ENCODE peak calls at places on chromosomes 4 and X, in nine cellular contexts. X is tibial nerve, A is GM12878, Z is left lung, H is body of pancreas, Y is DND-41, I is fibroblast of lung, O is keratinocyte, G is adrenal gland. D is an unnamed sample.
A peak's percentile ranks its signal among the peaks of the same experiment; 100 is the strongest.

GRCh38 chrX:85992811-85993229 is 54.5 kb downstream of the CHM start:
- DNase-seq in X (no peak), A (no peak), Z (no peak), H (no peak), Y (no peak), I (peak; percentile 55), O (no peak), G (no peak), D (no peak)

GRCh38 chr4:26885912-26886274 is 25.3 kb downstream of the STIM2 start:
- DNase-seq in X (no peak), A (peak; percentile 65), Z (no peak), H (no peak), Y (peak; percentile 49), I (no peak), O (no peak), G (peak; percentile 39), D (no peak)

GRCh38 chr4:89067407-89067806 is 10.4 kb upstream of the FAM13A start:
- DNase-seq in X (no peak), A (no peak), Z (no peak), H (no peak), Y (no peak), I (peak; percentile 45), O (no peak), G (no peak), D (no peak)

GRCh38 chrX:132592880-132593279 is 104.0 kb upstream of the MBNL3 start:
- DNase-seq in X (no peak), A (no peak), Z (no peak), H (peak; percentile 26), Y (no peak), I (no peak), O (no peak), G (peak; percentile 39), D (no peak)

GRCh38 chr4:41670530-41670929 is 78.0 kb downstream of the PHOX2B start:
- DNase-seq in X (no peak), A (no peak), Z (no peak), H (peak; percentile 85), Y (no peak), I (no peak), O (no peak), G (no peak), D (no peak)

GRCh38 chr4:52968241-52968640 is 106.1 kb downstream of the RASL11B start:
- DNase-seq in X (no peak), A (no peak), Z (no peak), H (no peak), Y (no peak), I (no peak), O (peak; percentile 9), G (no peak), D (no peak)

GRCh38 chrX:107714196-107714811 is 61.3 kb downstream of the TSC22D3 start:
- DNase-seq in X (no peak), A (no peak), Z (no peak), H (no peak), Y (no peak), I (no peak), O (no peak), G (no peak), D (no peak)

GRCh38 chr4:170106899-170107298 is 17.1 kb upstream of the AADAT start:
- DNase-seq in X (no peak), A (no peak), Z (peak; percentile 69), H (no peak), Y (no peak), I (no peak), O (no peak), G (no peak), D (no peak)

GRCh38 chrX:8846271-8846670 is 45.1 kb upstream of the FAM9A start:
- DNase-seq in X (no peak), A (no peak), Z (no peak), H (no peak), Y (no peak), I (peak; percentile 64), O (no peak), G (no peak), D (no peak)

GRCh38 chr4:152117501-152117900 is 356.7 kb upstream of the GATB start:
- DNase-seq in X (no peak), A (no peak), Z (no peak), H (no peak), Y (no peak), I (no peak), O (no peak), G (no peak), D (no peak)

GRCh38 chr4:75248770-75249467 is 265.3 kb downstream of the RCHY1 start:
- DNase-seq in X (no peak), A (no peak), Z (no peak), H (no peak), Y (no peak), I (no peak), O (no peak), G (no peak), D (no peak)

GRCh38 chr4:124851741-124852140 is 139.2 kb upstream of the ANKRD50 start:
- DNase-seq in X (no peak), A (no peak), Z (no peak), H (no peak), Y (no peak), I (no peak), O (no peak), G (no peak), D (no peak)

GRCh38 chr4:143405197-143405730 is 68.6 kb downstream of the GAB1 start:
- DNase-seq in X (no peak), A (no peak), Z (no peak), H (no peak), Y (no peak), I (no peak), O (no peak), G (no peak), D (no peak)

GRCh38 chrX:15356444-15356843 is 21.1 kb upstream of the PIGA start:
- DNase-seq in X (no peak), A (no peak), Z (no peak), H (no peak), Y (no peak), I (no peak), O (no peak), G (no peak), D (peak; percentile 30)

GRCh38 chr4:25466966-25467697 is 90.1 kb downstream of the ANAPC4 start:
- DNase-seq in X (no peak), A (no peak), Z (no peak), H (no peak), Y (no peak), I (peak; percentile 19), O (no peak), G (no peak), D (no peak)

GRCh38 chr4:147620315-147620714 is 3.1 kb downstream of the TMEM184C start:
- DNase-seq in X (no peak), A (no peak), Z (no peak), H (no peak), Y (no peak), I (no peak), O (no peak), G (no peak), D (no peak)

GRCh38 chrX:13126785-13127184 is 82.4 kb upstream of the FAM9C start:
- DNase-seq in X (no peak), A (no peak), Z (no peak), H (no peak), Y (no peak), I (peak; percentile 60), O (no peak), G (peak; percentile 21), D (no peak)

GRCh38 chr4:136583567-136583966 is 948.7 kb downstream of the PCDH18 start:
- DNase-seq in X (no peak), A (no peak), Z (no peak), H (no peak), Y (no peak), I (no peak), O (no peak), G (no peak), D (no peak)

DNA sequence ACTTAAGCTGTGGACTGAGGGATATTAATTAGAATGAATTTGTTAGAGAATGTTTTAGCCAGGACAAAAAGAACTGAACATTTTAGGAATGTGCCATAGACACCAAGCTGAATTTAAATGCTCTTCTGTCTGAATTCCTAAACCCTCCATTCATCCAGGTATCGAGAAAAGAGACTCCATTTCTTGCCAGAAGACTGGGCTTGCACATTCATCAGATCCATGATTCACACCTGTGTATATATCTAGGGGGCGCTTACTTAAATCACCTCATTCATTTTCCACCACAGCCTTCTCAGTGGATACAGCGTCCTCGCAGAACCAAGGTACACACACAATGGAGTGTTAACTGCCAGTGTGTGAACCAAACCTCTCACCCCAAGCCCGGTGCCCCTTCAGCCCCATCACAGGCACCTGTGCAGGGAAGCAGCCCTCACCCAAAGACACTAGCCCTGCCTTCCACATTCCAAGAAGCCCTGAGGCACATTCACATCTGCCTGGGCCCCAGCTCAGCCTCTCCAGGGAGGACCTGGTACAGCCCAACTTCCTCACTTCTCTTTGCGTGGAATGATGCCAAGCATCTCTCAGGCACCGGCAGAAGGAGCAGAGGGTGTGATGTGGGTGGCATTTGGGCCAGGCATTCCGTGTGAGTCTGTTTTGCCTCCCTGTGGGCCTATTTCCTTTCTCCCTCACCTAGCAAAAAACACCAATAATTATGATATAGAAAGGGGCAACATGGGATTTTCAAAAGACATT is 35.6 kb upstream of the C1QTNF7 start:
- DNase-seq in X (no peak), A (no peak), Z (no peak), H (no peak), Y (no peak), I (peak; percentile 56), O (no peak), G (no peak), D (no peak)
- H3K27ac ChIP-seq in X (no peak overlapping the region), A (no peak overlapping the region), Z (no peak overlapping the region), H (no peak overlapping the region), Y (no peak overlapping the region), I (no peak overlapping the region), O (no peak overlapping the region), G (no peak overlapping the region), D (no peak overlapping the region)

GRCh38 chr4:90498175-90498574 is 371.0 kb downstream of the CCSER1 start:
- DNase-seq in X (no peak), A (no peak), Z (no peak), H (no peak), Y (no peak), I (no peak), O (no peak), G (no peak), D (no peak)

GRCh38 chr4:90503677-90504076 is 376.5 kb downstream of the CCSER1 start:
- DNase-seq in X (no peak), A (no peak), Z (no peak), H (no peak), Y (no peak), I (no peak), O (no peak), G (no peak), D (no peak)
- H3K9me3 ChIP-seq in X (no peaks in the 10 kb centered on the region), A (no peaks in the 10 kb centered on the region), Z (no peaks in the 10 kb centered on the region), H (no peaks in the 10 kb centered on the region), Y (peaks cover 22% of the 10 kb centered on the region), I (no peaks in the 10 kb centered on the region), O (no peaks in the 10 kb centered on the region), G (no peaks in the 10 kb centered on the region), D (peaks cover 12% of the 10 kb centered on the region)

GRCh38 chrX:1480082-1480785 is 27.5 kb upstream of the ASMTL start:
- DNase-seq in X (no peak), A (no peak), Z (no peak), H (no peak), Y (peak; percentile 2), I (no peak), O (no peak), G (peak; percentile 40), D (no peak)
- H3K27ac ChIP-seq in X (no peak overlapping the region), A (peak overlapping the region; percentile 96), Z (no peak overlapping the region), H (no peak overlapping the region), Y (peak overlapping the region; percentile 91), I (no peak overlapping the region), O (no peak overlapping the region), G (no peak overlapping the region), D (no peak overlapping the region)

DNA sequence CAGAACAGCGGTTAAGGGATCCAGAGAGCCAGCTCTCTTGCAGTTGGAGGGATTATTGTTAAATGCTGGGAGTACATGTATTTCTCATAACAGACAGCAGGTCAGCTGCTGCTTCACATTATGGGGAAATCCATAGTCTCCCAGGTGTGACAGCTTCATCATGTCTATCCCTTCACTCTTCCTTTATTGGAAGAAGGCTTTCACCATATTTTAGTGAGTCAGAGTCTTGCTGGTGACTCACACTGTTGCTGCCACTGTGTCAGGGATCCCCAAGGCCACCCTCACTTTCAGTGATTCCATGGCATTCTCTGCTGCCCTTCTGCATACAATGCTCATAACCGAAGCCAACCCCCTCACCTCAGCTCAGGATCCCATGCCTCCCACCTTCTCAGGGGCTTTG is 32.9 kb upstream of the PAGE5 start:
- DNase-seq in X (no peak), A (no peak), Z (no peak), H (no peak), Y (no peak), I (no peak), O (no peak), G (peak; percentile 68), D (no peak)
- H3K9me3 ChIP-seq in X (no peaks in the 10 kb centered on the region), A (no peaks in the 10 kb centered on the region), Z (no peaks in the 10 kb centered on the region), H (no peaks in the 10 kb centered on the region), Y (no peaks in the 10 kb centered on the region), I (no peaks in the 10 kb centered on the region), O (no peaks in the 10 kb centered on the region), G (no peaks in the 10 kb centered on the region), D (no peaks in the 10 kb centered on the region)

D was measured in AG04450.